ENCODE peak calls at places on chromosomes 13 and 19, in four cellular contexts. A is cardiac muscle cell, I is endodermal cell, S is MCF 10A. E is an unnamed sample.

GRCh38 chr19:18385675-18386542 is at the start of gene GDF15:
- DNase-seq in S (peak), A (peak), I (peak), E (peak)

GRCh38 chr19:54168174-54168917 is 4.6 kb downstream of the TMC4 start:
- DNase-seq in A (peak), I (peak), S (peak), E (peak)

GRCh38 chr13:95254341-95254740 is 46.9 kb downstream of the ABCC4 start:
- DNase-seq in S (peak), I (no peak), A (no peak), E (peak)

GRCh38 chr19:7994114-7994513 is 11.3 kb downstream of the ELAVL1 start:
- DNase-seq in A (no peak), I (peak), S (no peak), E (no peak)

GRCh38 chr13:43567608-43568007 is 219.2 kb downstream of the ENOX1 start:
- DNase-seq in I (no peak), S (peak), A (peak), E (peak)

GRCh38 chr19:43620061-43621001 is 902 bp upstream of the ZNF428 start:
- DNase-seq in A (no peak), I (no peak), S (no peak), E (no peak)

GRCh38 chr13:36175621-36176020 is 38.7 kb downstream of the SOHLH2 start:
- DNase-seq in I (no peak), A (no peak), S (no peak), E (no peak)

GRCh38 chr19:17775245-17775927 is 19.6 kb upstream of the B3GNT3 start:
- DNase-seq in A (peak), I (peak), S (peak), E (peak)

GRCh38 chr19:30587869-30588268 is 215.7 kb downstream of the ZNF536 start:
- DNase-seq in A (no peak), I (no peak), S (no peak), E (no peak)

GRCh38 chr13:64855506-64855905 is 2374.6 kb downstream of the PCDH9 start:
- DNase-seq in A (peak), S (peak), I (no peak), E (peak)

GRCh38 chr19:11322269-11323024 is 17.0 kb downstream of the RAB3D start:
- DNase-seq in A (no peak), S (no peak), I (no peak), E (no peak)

GRCh38 chr13:37769078-37769477 is 100.5 kb downstream of the TRPC4 start:
- DNase-seq in I (no peak), A (no peak), S (peak), E (peak)
- TF ChIP-seq CTCF in I (peak), A (peak), S (peak), E (peak)

GRCh38 chr19:50263176-50263575 is 59.8 kb downstream of the MYH14 start:
- DNase-seq in S (no peak), A (no peak), I (no peak), E (no peak)

GRCh38 chr19:50261446-50261970 is 58.1 kb downstream of the MYH14 start:
- DNase-seq in A (no peak), S (no peak), I (no peak), E (no peak)

GRCh38 chr19:50266041-50266440 is 62.6 kb downstream of the MYH14 start:
- DNase-seq in I (no peak), A (no peak), S (no peak), E (no peak)

GRCh38 chr19:50266896-50267295 is 62.3 kb downstream of the KCNC3 start:
- DNase-seq in S (no peak), A (no peak), I (peak), E (no peak)

GRCh38 chr19:50264483-50265186 is 61.2 kb downstream of the MYH14 start:
- DNase-seq in I (peak), S (no peak), A (no peak), E (no peak)
- TF ChIP-seq CTCF in I (peak), S (no peak), A (no peak), E (no peak)

DNA sequence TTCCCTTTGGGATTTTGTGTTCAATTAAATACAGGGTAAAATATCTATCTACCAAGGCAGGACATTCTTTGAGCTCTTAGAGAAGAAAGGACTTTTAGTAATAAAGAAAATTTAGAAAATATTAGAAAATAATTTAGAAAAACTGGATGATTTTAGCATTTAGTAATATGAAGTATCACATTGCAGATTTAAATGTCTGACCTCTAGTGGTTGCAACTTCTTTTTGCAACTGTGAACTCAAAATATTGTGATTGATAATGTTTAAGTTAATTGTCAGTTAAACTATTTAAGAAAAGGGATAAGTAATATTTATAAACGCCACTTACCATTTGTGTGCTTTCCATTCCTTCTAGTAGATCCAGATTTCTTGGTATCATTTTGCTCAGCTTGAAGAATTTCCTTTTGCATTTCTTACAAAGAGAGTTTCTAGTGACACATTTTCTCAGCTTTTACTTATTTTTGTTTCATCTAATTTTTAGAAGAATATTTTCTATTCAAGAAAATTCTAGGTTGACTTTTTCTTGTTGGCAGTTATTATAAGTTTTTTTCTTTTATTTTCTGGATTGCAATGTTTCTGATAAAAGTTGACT is 10.3 kb upstream of the POSTN start:
- DNase-seq in S (peak), A (no peak), I (no peak), E (peak)
- TF ChIP-seq CTCF in S (peak), A (peak), I (peak), E (peak)

GRCh38 chr19:39407644-39408391 is 1.2 kb downstream of the ZFP36 start:
- DNase-seq in I (peak), A (peak), S (no peak), E (peak)

GRCh38 chr19:39407394-39407643 is 672 bp downstream of the ZFP36 start:
- DNase-seq in S (no peak), I (no peak), A (no peak), E (no peak)

GRCh38 chr19:39409886-39410619 is 2.4 kb upstream of the PLEKHG2 start:
- DNase-seq in S (no peak), I (no peak), A (peak), E (no peak)

GRCh38 chr19:39409207-39409885 is 2.7 kb downstream of the ZFP36 start:
- DNase-seq in S (peak), I (peak), A (peak), E (peak)

GRCh38 chr19:39408392-39409206 is 2.0 kb downstream of the ZFP36 start:
- DNase-seq in I (peak), A (peak), S (peak), E (peak)
- TF ChIP-seq CTCF in I (no peak), A (no peak), S (no peak), E (no peak)

DNA sequence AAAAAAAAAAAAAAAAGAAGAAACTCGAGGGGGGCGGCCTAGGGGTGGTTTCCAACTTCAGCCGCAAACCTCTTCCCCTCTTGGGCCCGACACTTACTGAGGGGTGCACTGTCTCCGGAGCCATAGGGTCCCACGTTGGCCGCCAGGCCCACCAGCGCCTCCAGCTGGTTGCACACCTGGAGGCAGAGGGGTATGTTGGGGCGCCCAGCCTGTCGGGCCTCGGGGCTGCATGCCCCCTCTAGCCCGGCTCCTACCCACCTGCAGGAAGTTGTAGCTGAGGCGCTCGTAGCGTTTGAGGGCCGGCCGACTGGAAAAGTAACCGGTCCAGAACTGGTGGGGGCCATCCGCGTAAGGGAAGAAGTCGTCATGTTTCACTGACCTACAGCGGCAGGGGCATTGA is 8.6 kb downstream of the MAN2B1 start:
- DNase-seq in S (no peak), I (no peak), A (no peak), E (no peak)
- TF ChIP-seq CTCF in S (no peak), I (peak), A (no peak), E (no peak)

GRCh38 chr13:41942462-41943094 is 18.3 kb downstream of the VWA8 start:
- DNase-seq in I (peak), A (peak), S (peak), E (peak)
- TF ChIP-seq CTCF in I (peak), A (peak), S (no peak), E (peak)

E was measured in epithelial cell of esophagus.